ENCODE peak calls at places on chromosomes 6 and 20, in five cellular contexts. Y, X, P, R and A are unnamed samples.

GRCh38 chr20:24995741-24996448 is 3.3 kb upstream of the APMAP start:
- DNase-seq in P (no peak), X (no peak), Y (no peak), R (no peak), A (no peak)

GRCh38 chr20:53900380-53900999 is 169.9 kb downstream of the BCAS1 start:
- DNase-seq in R (no peak), Y (no peak), X (no peak), P (no peak), A (no peak)

GRCh38 chr6:36590237-36590636 is 3.9 kb upstream of the SRSF3 start:
- DNase-seq in Y (no peak), X (no peak), P (no peak), R (no peak), A (no peak)

GRCh38 chr6:90691823-90692222 is 105.0 kb upstream of the MAP3K7 start:
- DNase-seq in Y (no peak), X (no peak), R (no peak), P (peak; percentile 59), A (no peak)

GRCh38 chr6:140380371-140381218 is 1006.1 kb upstream of the CITED2 start:
- DNase-seq in R (no peak), X (no peak), P (no peak), Y (no peak), A (no peak)

GRCh38 chr6:158654960-158655485 is 5.2 kb downstream of the SYTL3 start:
- DNase-seq in Y (no peak), R (no peak), X (no peak), P (no peak), A (no peak)

GRCh38 chr6:41469156-41469950 is 76.8 kb upstream of the FOXP4 start:
- DNase-seq in P (no peak), Y (no peak), X (no peak), R (no peak), A (no peak)

GRCh38 chr20:5316188-5317158 is at the start of gene PROKR2:
- DNase-seq in P (no peak), X (peak; percentile 35), Y (no peak), R (no peak), A (no peak)

GRCh38 chr20:46934746-46935283 is 40.2 kb downstream of the EYA2 start:
- DNase-seq in Y (no peak), P (no peak), R (no peak), X (no peak), A (no peak)

GRCh38 chr6:2807342-2808090 is 34.1 kb downstream of the SERPINB1 start:
- DNase-seq in R (no peak), X (no peak), Y (no peak), P (no peak), A (no peak)

GRCh38 chr6:7589221-7589620 is 777 bp upstream of the SNRNP48 start:
- DNase-seq in Y (no peak), P (no peak), R (no peak), X (no peak), A (no peak)

GRCh38 chr6:138396709-138397108 is 7.3 kb upstream of the HEBP2 start:
- DNase-seq in Y (no peak), R (no peak), X (no peak), P (no peak), A (no peak)

GRCh38 chr6:36779227-36779626 is 60.0 kb downstream of the CPNE5 start:
- DNase-seq in R (no peak), X (no peak), Y (no peak), P (no peak), A (no peak)

GRCh38 chr6:15456422-15456821 is 206.4 kb downstream of the DTNBP1 start:
- DNase-seq in P (no peak), R (no peak), Y (no peak), X (no peak), A (no peak)

GRCh38 chr6:14216931-14217684 is 99.5 kb downstream of the CD83 start:
- DNase-seq in P (no peak), Y (no peak), R (no peak), X (no peak), A (no peak)

GRCh38 chr6:18115356-18115755 is 7.1 kb downstream of the NHLRC1 start:
- DNase-seq in Y (no peak), R (no peak), P (no peak), X (no peak), A (no peak)

GRCh38 chr6:12026120-12026519 is 14.0 kb downstream of the HIVEP1 start:
- DNase-seq in R (no peak), X (no peak), P (no peak), Y (no peak), A (no peak)

GRCh38 chr6:3334579-3334978 is 75.8 kb downstream of the PSMG4 start:
- DNase-seq in Y (no peak), X (peak; percentile 38), R (no peak), P (no peak), A (no peak)

GRCh38 chr6:127564761-127565160 is 12.2 kb upstream of the C6orf58 start:
- DNase-seq in P (no peak), X (no peak), Y (no peak), R (no peak), A (no peak)

GRCh38 chr6:54681987-54682386 is 164.6 kb upstream of the FAM83B start:
- DNase-seq in Y (no peak), R (no peak), P (no peak), X (no peak), A (no peak)

GRCh38 chr6:13453771-13454251 is 33.6 kb downstream of the GFOD1 start:
- DNase-seq in P (no peak), Y (no peak), R (no peak), X (no peak), A (no peak)

GRCh38 chr6:127869772-127870404 is 31.0 kb downstream of the THEMIS start:
- DNase-seq in R (no peak), P (no peak), X (no peak), Y (no peak), A (no peak)

GRCh38 chr6:56520218-56520617 is 122.5 kb downstream of the DST start:
- DNase-seq in X (no peak), R (no peak), P (no peak), Y (no peak), A (no peak)

GRCh38 chr6:3309391-3310050 is 50.8 kb downstream of the PSMG4 start:
- DNase-seq in X (no peak), P (no peak), Y (no peak), R (no peak), A (no peak)

GRCh38 chr20:46207031-46207549 is 89.0 kb downstream of the CD40 start:
- DNase-seq in Y (no peak), R (peak; percentile 42), X (peak; percentile 55), P (no peak), A (peak; percentile 63)

GRCh38 chr6:122783401-122783800 is 3.9 kb downstream of the FABP7 start:
- DNase-seq in Y (no peak), P (no peak), R (no peak), X (no peak), A (no peak)

GRCh38 chr6:135423649-135424128 is 73.9 kb downstream of the AHI1 start:
- DNase-seq in R (no peak), Y (no peak), X (no peak), P (peak; percentile 81), A (no peak)

GRCh38 chr6:169536446-169537170 is 165.2 kb downstream of the WDR27 start:
- DNase-seq in R (no peak), X (no peak), P (no peak), Y (no peak), A (no peak)

GRCh38 chr6:132459605-132459952 is 53.3 kb downstream of the STX7 start:
- DNase-seq in Y (no peak), X (no peak), P (no peak), R (no peak), A (no peak)

GRCh38 chr6:149094934-149095341 is 222.6 kb upstream of the TAB2 start:
- DNase-seq in Y (no peak), X (no peak), R (no peak), P (no peak), A (no peak)

GRCh38 chr6:3340891-3341290 is 82.1 kb downstream of the PSMG4 start:
- DNase-seq in R (no peak), X (no peak), P (no peak), Y (no peak), A (no peak)

GRCh38 chr6:19838442-19839236 is 1.5 kb downstream of the ID4 start:
- DNase-seq in X (peak; percentile 41), P (no peak), Y (peak; percentile 52), R (peak; percentile 22), A (peak; percentile 59)

GRCh38 chr6:21666200-21666671 is 72.7 kb downstream of the SOX4 start:
- DNase-seq in Y (peak; percentile 53), P (no peak), R (peak; percentile 20), X (no peak), A (peak; percentile 68)

GRCh38 chr6:34226066-34226465 is 10.6 kb upstream of the HMGA1 start:
- DNase-seq in Y (no peak), P (no peak), R (no peak), X (no peak), A (no peak)
- H3K27ac ChIP-seq in Y (no peak overlapping the region), P (no peak overlapping the region), R (no peak overlapping the region), X (no peak overlapping the region), A (no peak overlapping the region)

DNA sequence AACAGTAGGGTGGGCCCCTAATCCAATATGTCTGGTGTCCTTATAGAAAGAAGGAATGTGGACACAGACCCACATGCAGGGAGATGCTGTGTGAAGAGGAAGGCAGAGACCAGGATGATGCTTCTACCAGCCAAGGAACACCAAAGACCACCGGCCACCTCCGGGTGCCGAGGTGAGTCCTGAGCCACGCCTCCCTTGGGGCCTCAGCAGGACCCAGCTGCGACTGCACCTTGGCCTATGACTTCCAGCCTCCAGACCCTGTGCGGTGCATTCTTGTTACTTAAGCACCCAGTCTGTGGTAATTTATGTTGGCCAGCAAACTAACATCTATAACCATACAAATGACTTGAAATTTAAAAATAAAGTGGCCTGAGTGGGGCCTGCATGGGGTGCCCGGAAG is 79.5 kb upstream of the QKI start:
- DNase-seq in P (no peak), Y (no peak), X (no peak), R (no peak), A (peak; percentile 60)
- H3K4me1 ChIP-seq in P (no peaks in the 10 kb centered on the region), Y (no peaks in the 10 kb centered on the region), X (no peaks in the 10 kb centered on the region), R (peaks cover 69% of the 10 kb centered on the region), A (peaks cover 30% of the 10 kb centered on the region)

DNA sequence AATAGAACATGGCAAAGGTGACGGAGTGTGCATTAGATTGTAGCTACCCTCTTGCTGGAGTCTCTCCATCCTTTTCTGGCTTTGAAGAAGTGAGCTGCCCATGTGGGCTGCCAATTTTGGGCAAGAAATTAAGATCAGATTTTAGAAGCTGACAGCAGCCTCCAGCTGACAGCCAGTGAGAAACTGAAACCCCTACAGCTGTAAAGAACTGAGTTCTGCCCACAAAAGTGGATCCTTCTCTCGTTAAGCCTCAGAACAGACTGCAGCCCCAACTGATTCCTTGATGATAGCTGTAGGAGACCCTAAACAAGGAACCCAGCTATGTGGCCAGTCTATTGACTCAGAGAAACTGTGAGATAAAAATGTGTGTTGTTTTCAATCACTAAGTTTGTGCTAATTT is 134.1 kb downstream of the CD109 start:
- DNase-seq in P (no peak), R (no peak), Y (no peak), X (no peak), A (no peak)
- H3K4me3 ChIP-seq in P (no peak overlapping the region), R (no peak overlapping the region), Y (no peak overlapping the region), X (no peak overlapping the region), A (no peak overlapping the region)

GRCh38 chr20:20895537-20895936 is 183.1 kb upstream of the RALGAPA2 start:
- DNase-seq in P (no peak), Y (no peak), X (no peak), R (no peak), A (no peak)
- H3K27ac ChIP-seq in P (no peak overlapping the region), Y (no peak overlapping the region), X (no peak overlapping the region), R (no peak overlapping the region), A (no peak overlapping the region)